ENCODE peak calls at places on chromosomes 5 and 9, in four cellular contexts. U, E, I and F are unnamed samples.

GRCh38 chr9:126698756-126699155 is 85.0 kb downstream of the LMX1B start:
- DNase-seq in U (no peak), I (no peak), E (no peak), F (no peak)

GRCh38 chr5:170332058-170332457 is 34.5 kb upstream of the LCP2 start:
- DNase-seq in E (no peak), I (no peak), U (no peak), F (no peak)

GRCh38 chr5:131635755-131636479 is 888 bp upstream of the RAPGEF6 start:
- DNase-seq in I (no peak), E (peak; percentile 62), U (no peak), F (no peak)

GRCh38 chr5:124274949-124275348 is 471.5 kb downstream of the ZNF608 start:
- DNase-seq in E (no peak), I (no peak), U (no peak), F (no peak)

GRCh38 chr9:134968011-134968822 is 50.5 kb upstream of the FCN1 start:
- DNase-seq in U (no peak), E (no peak), I (no peak), F (peak; percentile 0)

GRCh38 chr5:16616536-16617271 is at the start of gene RETREG1:
- DNase-seq in U (no peak), E (peak; percentile 25), I (peak; percentile 54), F (peak; percentile 6)

GRCh38 chr9:73133921-73134407 is 17.7 kb upstream of the ANXA1 start:
- DNase-seq in E (peak; percentile 50), U (peak; percentile 79), I (no peak), F (no peak)

GRCh38 chr5:112125910-112126309 is 293.2 kb downstream of the EPB41L4A start:
- DNase-seq in U (peak; percentile 23), E (no peak), I (no peak), F (no peak)

GRCh38 chr5:62650197-62650596 is 71.6 kb downstream of the LRRC70 start:
- DNase-seq in E (no peak), U (no peak), I (no peak), F (no peak)

GRCh38 chr5:35161637-35162248 is 68.5 kb downstream of the PRLR start:
- DNase-seq in U (peak; percentile 35), I (no peak), E (no peak), F (no peak)

GRCh38 chr5:141508808-141509611 is 20.1 kb downstream of the PCDHGC5 start:
- DNase-seq in U (peak; percentile 96), I (peak; percentile 74), E (peak; percentile 80), F (peak; percentile 96)

GRCh38 chr9:76451234-76451633 is 7.7 kb upstream of the GCNT1 start:
- DNase-seq in I (no peak), E (no peak), U (peak; percentile 95), F (peak; percentile 82)

GRCh38 chr5:141420855-141421488 is at the start of gene PCDHGA11:
- DNase-seq in E (peak; percentile 77), I (no peak), U (peak; percentile 84), F (peak; percentile 82)

GRCh38 chr5:66609615-66610014 is 13.4 kb downstream of the MAST4 start:
- DNase-seq in E (no peak), I (no peak), U (no peak), F (no peak)

GRCh38 chr5:61386062-61386800 is 54.2 kb downstream of the ZSWIM6 start:
- DNase-seq in I (no peak), E (no peak), U (no peak), F (no peak)

GRCh38 chr5:63648376-63648775 is 313.9 kb downstream of the HTR1A start:
- DNase-seq in E (no peak), U (no peak), I (no peak), F (no peak)

GRCh38 chr9:110455860-110456259 is 118.2 kb upstream of the TXNDC8 start:
- DNase-seq in I (no peak), U (no peak), E (no peak), F (no peak)

GRCh38 chr5:122077451-122078115 is 476 bp downstream of the LOX start:
- DNase-seq in E (no peak), U (no peak), I (peak; percentile 38), F (no peak)

GRCh38 chr5:143386725-143387124 is 16.8 kb downstream of the NR3C1 start:
- DNase-seq in I (no peak), E (no peak), U (peak; percentile 78), F (peak; percentile 87)

GRCh38 chr5:115601709-115602584 is at the start of gene TICAM2:
- DNase-seq in E (peak; percentile 90), U (peak; percentile 67), I (peak; percentile 69), F (peak; percentile 74)

GRCh38 chr5:98621821-98622220 is 151.6 kb upstream of the RGMB start:
- DNase-seq in U (no peak), E (no peak), I (no peak), F (no peak)

GRCh38 chr5:139104577-139105271 is 93.4 kb downstream of the SIL1 start:
- DNase-seq in U (peak; percentile 96), E (no peak), I (peak; percentile 85), F (peak; percentile 91)

GRCh38 chr5:174242573-174242972 is 197.1 kb downstream of the NSG2 start:
- DNase-seq in E (peak; percentile 9), I (no peak), U (no peak), F (no peak)

GRCh38 chr5:77638763-77639451 is 394 bp upstream of the OTP start:
- DNase-seq in U (no peak), E (peak; percentile 47), I (no peak), F (no peak)

GRCh38 chr5:111699324-111699723 is 57.7 kb downstream of the NREP start:
- DNase-seq in U (no peak), E (no peak), I (no peak), F (no peak)

GRCh38 chr5:25618821-25619220 is 974.0 kb upstream of the CDH10 start:
- DNase-seq in E (no peak), I (no peak), U (no peak), F (no peak)

GRCh38 chr9:121700165-121700830 is 48.9 kb downstream of the DAB2IP start:
- DNase-seq in I (peak; percentile 73), E (peak; percentile 13), U (peak; percentile 50), F (peak; percentile 49)

GRCh38 chr9:12874395-12874794 is 99.6 kb downstream of the LURAP1L start:
- DNase-seq in U (no peak), I (no peak), E (no peak), F (no peak)

GRCh38 chr9:138021251-138022056 is 143.9 kb downstream of the CACNA1B start:
- DNase-seq in U (no peak), I (no peak), E (no peak), F (no peak)

GRCh38 chr5:31811210-31811609 is 172.3 kb downstream of the PDZD2 start:
- DNase-seq in E (no peak), I (no peak), U (peak; percentile 95), F (peak; percentile 86)

GRCh38 chr9:89477811-89478583 is 19.9 kb downstream of the SEMA4D start:
- DNase-seq in U (peak; percentile 22), E (peak; percentile 47), I (peak; percentile 47), F (peak; percentile 83)

GRCh38 chr9:3963266-3964019 is 336.4 kb downstream of the GLIS3 start:
- DNase-seq in U (peak; percentile 86), I (peak; percentile 68), E (no peak), F (peak; percentile 85)

GRCh38 chr5:99037668-99038067 is 108.9 kb upstream of the CHD1 start:
- DNase-seq in U (no peak), I (no peak), E (peak; percentile 64), F (no peak)

GRCh38 chr5:118968925-118969375 is 19.4 kb downstream of the DTWD2 start:
- DNase-seq in U (peak; percentile 45), I (no peak), E (no peak), F (peak; percentile 30)

GRCh38 chr9:77176686-77177142 is 620 bp upstream of the VPS13A start:
- DNase-seq in U (no peak), E (no peak), I (no peak), F (no peak)

GRCh38 chr9:16824545-16825041 is 45.9 kb downstream of the BNC2 start:
- DNase-seq in U (peak; percentile 62), E (peak; percentile 12), I (no peak), F (peak; percentile 45)

GRCh38 chr5:69329905-69330489 is 2.6 kb downstream of the CCDC125 start:
- DNase-seq in I (no peak), U (no peak), E (no peak), F (no peak)

GRCh38 chr5:69335341-69335975 is 2.9 kb upstream of the CCDC125 start:
- DNase-seq in U (no peak), I (no peak), E (no peak), F (no peak)

GRCh38 chr5:69334793-69335268 is 2.2 kb upstream of the CCDC125 start:
- DNase-seq in U (peak; percentile 74), I (peak; percentile 83), E (peak; percentile 84), F (peak; percentile 81)

GRCh38 chr5:69326365-69326764 is 6.2 kb downstream of the CCDC125 start:
- DNase-seq in E (no peak), U (no peak), I (no peak), F (no peak)

GRCh38 chr5:69331528-69332445 is 814 bp downstream of the CCDC125 start:
- DNase-seq in I (no peak), E (peak; percentile 24), U (no peak), F (no peak)
- H3K4me3 ChIP-seq in I (peak overlapping the region; percentile 54), E (peak overlapping the region; percentile 76), U (peak overlapping the region; percentile 81), F (peak overlapping the region; percentile 73)

DNA sequence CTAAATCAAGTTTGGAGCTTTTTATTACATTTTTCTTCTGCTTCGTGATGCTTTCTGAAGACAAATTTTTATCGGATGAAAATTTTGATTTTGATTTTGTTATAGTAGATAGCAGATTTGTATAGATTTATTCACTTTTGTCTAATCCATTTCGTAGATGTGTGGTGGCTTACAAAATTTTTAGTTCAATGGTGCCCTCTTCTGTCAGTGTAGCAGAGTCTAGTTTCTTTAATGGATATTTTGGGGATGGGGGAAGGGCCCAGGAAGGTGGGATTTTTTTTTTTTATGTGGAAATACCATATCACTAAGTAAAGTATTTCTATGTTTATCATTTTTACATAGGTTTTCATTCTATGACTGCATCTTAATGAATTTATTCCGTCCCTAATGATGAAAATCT is 259.9 kb upstream of the TARS1 start:
- DNase-seq in U (peak; percentile 88), E (no peak), I (no peak), F (peak; percentile 72)
- TF ChIP-seq CTCF in U (peak; percentile 52), E (no peak), I (no peak), F (peak; percentile 47)

DNA sequence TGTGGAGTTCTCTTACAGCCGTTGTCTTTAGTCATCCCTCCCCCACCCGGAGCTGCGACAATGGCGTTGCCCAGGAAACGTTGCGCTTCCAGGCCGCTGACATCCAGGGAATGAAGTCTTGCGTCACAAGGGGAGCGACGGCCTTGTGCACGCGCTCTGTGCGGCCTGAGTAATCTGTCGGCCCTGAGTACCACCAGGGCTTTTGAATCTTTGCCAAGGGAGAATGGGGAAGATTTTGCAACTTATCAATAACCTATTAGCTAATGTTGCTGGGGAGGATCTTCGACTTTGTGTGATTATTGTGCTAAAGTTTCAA is at the start of gene SOX30:
- DNase-seq in E (no peak), U (no peak), I (no peak), F (no peak)
- H3K4me3 ChIP-seq in E (peak within 1 kb of the TSS; percentile 41), U (peak within 1 kb of the TSS; percentile 25), I (peak within 1 kb of the TSS; percentile 34), F (peak within 1 kb of the TSS; percentile 19)

DNA sequence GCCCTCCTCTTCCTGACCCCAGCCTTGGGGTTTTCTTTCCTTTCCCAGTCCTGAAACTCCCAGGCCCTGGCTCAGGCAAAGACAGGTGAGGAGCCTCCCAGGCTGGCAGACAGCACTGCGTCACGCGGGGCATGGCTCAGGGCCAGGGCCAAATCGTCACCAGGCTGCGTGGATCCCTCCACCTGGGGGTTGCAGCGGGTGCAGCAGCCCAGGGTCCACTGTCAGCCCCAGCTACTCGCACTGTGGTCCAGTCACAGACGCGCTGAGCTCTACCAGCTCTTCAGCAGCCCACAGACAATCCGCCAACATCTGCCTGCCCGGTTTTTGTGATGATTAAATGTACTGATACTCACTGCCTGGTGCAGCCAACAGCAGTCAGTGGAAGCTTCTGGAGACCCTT is 12.1 kb downstream of the FAM78A start:
- DNase-seq in E (no peak), U (no peak), I (no peak), F (no peak)
- TF ChIP-seq CTCF in E (no peak), U (no peak), I (no peak), F (no peak)